ENCODE peak calls at places on chromosomes 16 and 17, in seven cellular contexts. B is AG10803; F is CD8-positive, alpha-beta memory T cell; Y is Calu3; U is stimulated activated CD8-positive, alpha-beta memory T cell treated with anti-CD3 and anti-CD28 coated beads, Interleukin-12 subunit alpha, Interleukin-12 subunit beta, amount 100 ng/mL, for 4 hours; W is HEK293T; L is GM13976. V is an unnamed sample.

GRCh38 chr16:1167276-1168107 is 14.6 kb downstream of the CACNA1H start:
- DNase-seq in B (no peak), F (no peak), Y (peak), U (no peak), W (no peak), L (no peak), V (no peak)

GRCh38 chr16:10664720-10665126 is 30.0 kb downstream of the TEKT5 start:
- DNase-seq in B (no peak), F (no peak), Y (no peak), U (no peak), W (no peak), L (no peak), V (no peak)

GRCh38 chr16:15729152-15729551 is 79.1 kb downstream of the NDE1 start:
- DNase-seq in B (no peak), F (no peak), Y (no peak), U (no peak), W (no peak), L (no peak), V (no peak)

GRCh38 chr16:52229471-52229870 is 317.5 kb downstream of the TOX3 start:
- DNase-seq in B (no peak), F (no peak), Y (no peak), U (no peak), W (no peak), L (no peak), V (no peak)

GRCh38 chr17:82808006-82808405 is 31.8 kb downstream of the ZNF750 start:
- DNase-seq in B (no peak), F (no peak), Y (no peak), U (no peak), W (no peak), L (no peak), V (no peak)

GRCh38 chr17:1627219-1627986 is 1.2 kb downstream of the SLC43A2 start:
- DNase-seq in B (no peak), F (no peak), Y (no peak), U (no peak), W (no peak), L (peak), V (no peak)

GRCh38 chr17:41547378-41547841 is 19.3 kb upstream of the KRT19 start:
- DNase-seq in B (no peak), F (no peak), Y (peak), U (no peak), W (no peak), L (no peak), V (no peak)

GRCh38 chr16:24776486-24777220 is 47.2 kb downstream of the TNRC6A start:
- DNase-seq in B (peak), F (no peak), Y (no peak), U (no peak), W (no peak), L (no peak), V (peak)

GRCh38 chr17:32341141-32341856 is 674 bp downstream of the C17orf75 start:
- DNase-seq in B (no peak), F (peak), Y (peak), U (peak), W (no peak), L (peak), V (peak)

GRCh38 chr16:56950881-56951771 is 10.6 kb upstream of the CETP start:
- DNase-seq in B (peak), F (peak), Y (peak), U (peak), W (peak), L (peak), V (no peak)

GRCh38 chr16:57647136-57647875 is 18.9 kb downstream of the ADGRG1 start:
- DNase-seq in B (no peak), F (no peak), Y (no peak), U (no peak), W (no peak), L (no peak), V (no peak)

GRCh38 chr17:82687375-82687861 is 11.1 kb downstream of the RAB40B start:
- DNase-seq in B (no peak), F (no peak), Y (peak), U (no peak), W (no peak), L (no peak), V (no peak)

GRCh38 chr16:88389621-88390160 is 6.9 kb downstream of the ZNF469 start:
- DNase-seq in B (no peak), F (no peak), Y (no peak), U (no peak), W (no peak), L (no peak), V (no peak)

GRCh38 chr17:40345161-40346034 is 19.1 kb downstream of the GJD3 start:
- DNase-seq in B (peak), F (peak), Y (peak), U (no peak), W (no peak), L (peak), V (peak)

GRCh38 chr16:381788-382717 is at the start of gene PGAP6:
- DNase-seq in B (peak), F (peak), Y (peak), U (peak), W (peak), L (peak), V (peak)

GRCh38 chr17:51948128-51948527 is 210.4 kb downstream of the CA10 start:
- DNase-seq in B (no peak), F (no peak), Y (peak), U (no peak), W (no peak), L (no peak), V (no peak)

GRCh38 chr17:34624767-34625389 is 45.5 kb downstream of the TMEM132E start:
- DNase-seq in B (no peak), F (no peak), Y (no peak), U (no peak), W (no peak), L (no peak), V (no peak)

GRCh38 chr16:15487336-15488284 is 53.2 kb downstream of the BMERB1 start:
- DNase-seq in B (no peak), F (no peak), Y (no peak), U (no peak), W (no peak), L (no peak), V (no peak)

GRCh38 chr16:73288435-73288834 is 240.5 kb upstream of the ZFHX3 start:
- DNase-seq in B (no peak), F (no peak), Y (no peak), U (no peak), W (no peak), L (no peak), V (peak)

GRCh38 chr17:3683054-3683511 is 12.9 kb downstream of the P2RX5 start:
- DNase-seq in B (no peak), F (peak), Y (peak), U (peak), W (peak), L (peak), V (no peak)

GRCh38 chr17:8766731-8767130 is 8.4 kb upstream of the SPDYE4 start:
- DNase-seq in B (peak), F (no peak), Y (no peak), U (no peak), W (no peak), L (no peak), V (no peak)

GRCh38 chr17:74529243-74529642 is 2.0 kb downstream of the CD300LB start:
- DNase-seq in B (no peak), F (no peak), Y (no peak), U (no peak), W (no peak), L (no peak), V (no peak)

GRCh38 chr17:13704333-13704732 is 102.6 kb upstream of the HS3ST3A1 start:
- DNase-seq in B (peak), F (no peak), Y (no peak), U (no peak), W (no peak), L (no peak), V (peak)

GRCh38 chr17:3762922-3763776 is 37.8 kb downstream of the ITGAE start:
- DNase-seq in B (no peak), F (no peak), Y (no peak), U (no peak), W (no peak), L (peak), V (no peak)

GRCh38 chr16:21654881-21655280 is 2.5 kb upstream of the IGSF6 start:
- DNase-seq in B (no peak), F (no peak), Y (no peak), U (no peak), W (no peak), L (no peak), V (no peak)

GRCh38 chr17:67746704-67747571 is 29.2 kb downstream of the NOL11 start:
- DNase-seq in B (no peak), F (no peak), Y (no peak), U (no peak), W (no peak), L (no peak), V (no peak)

GRCh38 chr17:55577687-55578086 is 66.4 kb upstream of the SMIM36 start:
- DNase-seq in B (no peak), F (peak), Y (peak), U (no peak), W (no peak), L (no peak), V (no peak)

GRCh38 chr17:50420419-50421112 is 5.5 kb upstream of the ACSF2 start:
- DNase-seq in B (peak), F (no peak), Y (no peak), U (no peak), W (no peak), L (no peak), V (peak)

GRCh38 chr16:58960484-58960883 is 226.4 kb upstream of the GOT2 start:
- DNase-seq in B (no peak), F (no peak), Y (no peak), U (no peak), W (no peak), L (no peak), V (no peak)

GRCh38 chr16:7352114-7352513 is 19.5 kb downstream of the RBFOX1 start:
- DNase-seq in B (no peak), F (no peak), Y (no peak), U (no peak), W (no peak), L (no peak), V (no peak)

GRCh38 chr16:11256657-11257130 is 690 bp upstream of the SOCS1 start:
- DNase-seq in B (peak), F (peak), Y (peak), U (no peak), W (no peak), L (no peak), V (peak)

GRCh38 chr17:80790981-80791742 is 200.5 kb upstream of the CHMP6 start:
- DNase-seq in B (no peak), F (peak), Y (no peak), U (no peak), W (no peak), L (no peak), V (no peak)

GRCh38 chr17:51572115-51572514 is 311.8 kb downstream of the UTP18 start:
- DNase-seq in B (no peak), F (no peak), Y (no peak), U (no peak), W (no peak), L (no peak), V (no peak)

GRCh38 chr17:9958586-9959281 is 53.7 kb upstream of the RCVRN start:
- DNase-seq in B (no peak), F (no peak), Y (no peak), U (no peak), W (no peak), L (no peak), V (no peak)